ENCODE peak calls at places on chromosome 15, in ten cellular contexts. F is A549, H is GM12865, R is RWPE2, N is hepatocyte, Y is neural progenitor cell, L is GM23338, K is GM06990, M is heart right ventricle, D is NB4. W is an unnamed sample.

GRCh38 chr15:85329561-85330421 is 50.6 kb upstream of the AKAP13 start:
- DNase-seq in H (peak; percentile 95), L (no peak), M (no peak), N (peak; percentile 42), Y (no peak), K (peak; percentile 79), R (no peak), F (peak; percentile 44), D (peak; percentile 77), W (peak; percentile 65)

GRCh38 chr15:65212097-65212496 is 824 bp upstream of the CILP start:
- DNase-seq in M (no peak), H (peak; percentile 66), R (no peak), F (peak; percentile 54), L (peak; percentile 80), N (peak; percentile 45), K (peak; percentile 24), Y (peak; percentile 57), D (peak; percentile 68), W (no peak)

GRCh38 chr15:69729167-69729748 is 276.6 kb downstream of the RPLP1 start:
- DNase-seq in H (peak; percentile 62), N (peak; percentile 27), K (no peak), L (peak; percentile 70), D (peak; percentile 53), F (no peak), M (peak; percentile 17), Y (peak; percentile 49), R (no peak), W (peak; percentile 40)

GRCh38 chr15:56168394-56168793 is 75.3 kb downstream of the RFX7 start:
- DNase-seq in L (no peak), M (no peak), F (no peak), Y (no peak), D (no peak), K (no peak), H (no peak), N (no peak), R (no peak), W (peak; percentile 8)

GRCh38 chr15:66830358-66830757 is 128.3 kb downstream of the SMAD6 start:
- DNase-seq in Y (no peak), K (no peak), H (no peak), M (peak; percentile 70), D (peak; percentile 19), N (no peak), F (peak; percentile 32), L (no peak), R (peak; percentile 78), W (peak; percentile 66)

GRCh38 chr15:63587527-63587926 is 9.7 kb upstream of the FBXL22 start:
- DNase-seq in N (peak; percentile 29), H (no peak), R (no peak), Y (no peak), F (peak; percentile 58), D (no peak), M (no peak), K (no peak), L (no peak), W (no peak)

GRCh38 chr15:43046484-43046883 is 59.4 kb downstream of the UBR1 start:
- DNase-seq in Y (no peak), K (no peak), H (no peak), L (no peak), R (no peak), M (no peak), F (no peak), N (no peak), D (no peak), W (no peak)

GRCh38 chr15:77493324-77493907 is 72.7 kb downstream of the HMG20A start:
- DNase-seq in R (no peak), F (no peak), N (no peak), Y (no peak), K (no peak), M (no peak), L (no peak), H (peak; percentile 35), D (peak; percentile 80), W (no peak)

GRCh38 chr15:100284191-100284590 is 57.6 kb downstream of the ADAMTS17 start:
- DNase-seq in Y (no peak), K (no peak), R (peak; percentile 76), D (no peak), H (no peak), N (no peak), L (no peak), F (no peak), M (no peak), W (no peak)

GRCh38 chr15:56918907-56919707 is 663 bp downstream of the TCF12 start:
- DNase-seq in H (peak; percentile 89), L (peak; percentile 77), Y (peak; percentile 87), N (peak; percentile 76), K (peak; percentile 85), M (peak; percentile 36), F (peak; percentile 75), R (peak; percentile 78), D (peak; percentile 79), W (peak; percentile 67)

GRCh38 chr15:54820811-54821210 is 375.9 kb downstream of the RSL24D1 start:
- DNase-seq in D (no peak), F (no peak), Y (no peak), H (no peak), L (no peak), K (no peak), R (no peak), M (peak; percentile 5), N (no peak), W (no peak)

GRCh38 chr15:81211376-81211775 is 14.7 kb downstream of the IL16 start:
- DNase-seq in H (no peak), L (no peak), Y (no peak), K (no peak), F (no peak), R (no peak), N (no peak), M (no peak), D (no peak), W (no peak)

GRCh38 chr15:58608129-58608590 is 141.3 kb downstream of the ADAM10 start:
- DNase-seq in D (no peak), M (no peak), K (no peak), R (no peak), H (no peak), Y (no peak), N (no peak), L (no peak), F (no peak), W (peak; percentile 62)
- TF ChIP-seq CTCF in D (no peak), M (no peak), K (no peak), R (no peak), H (no peak), Y (no peak), N (no peak), L (no peak), F (no peak), W (no peak)

GRCh38 chr15:89406218-89406716 is 71.6 kb upstream of the POLG start:
- DNase-seq in Y (peak; percentile 30), L (no peak), F (no peak), N (no peak), D (no peak), H (no peak), R (no peak), K (no peak), M (no peak), W (no peak)
- H3K4me3 ChIP-seq in Y (no peak overlapping the region), L (peak overlapping the region; percentile 45), F (no peak overlapping the region), N (no peak overlapping the region), D (no peak overlapping the region), H (no peak overlapping the region), R (no peak overlapping the region), K (no peak overlapping the region), M (no peak overlapping the region), W (peak overlapping the region; percentile 35)

DNA sequence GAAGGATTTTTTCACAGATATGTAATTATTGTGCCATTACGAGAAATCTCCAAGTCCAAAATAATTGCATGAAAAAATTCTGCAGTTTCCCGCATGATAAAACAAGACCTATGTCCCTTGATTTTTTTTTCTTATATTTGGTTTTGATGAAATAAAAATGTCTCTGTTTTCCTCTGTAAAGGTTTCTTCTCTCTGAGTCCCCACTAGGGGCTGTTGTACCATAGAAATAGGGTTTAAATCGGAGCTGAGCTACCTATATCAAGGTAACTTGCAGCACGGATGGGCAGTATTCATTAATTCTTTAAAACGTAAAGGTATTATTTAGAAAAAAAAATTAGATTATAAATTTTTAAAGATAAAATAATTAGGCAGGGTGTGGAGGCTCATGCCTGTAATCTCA is 66.6 kb upstream of the IGF1R start:
- DNase-seq in D (no peak), F (no peak), R (no peak), N (no peak), K (no peak), L (peak; percentile 72), H (no peak), Y (no peak), M (no peak), W (no peak)
- TF ChIP-seq CTCF in D (peak; percentile 11), F (peak; percentile 25), R (peak; percentile 85), N (peak; percentile 32), K (peak; percentile 1), L (peak; percentile 41), H (no peak), Y (peak; percentile 47), M (no peak), W (no peak)

GRCh38 chr15:71747128-71748083 is 62.9 kb upstream of the NR2E3 start:
- DNase-seq in M (no peak), H (no peak), F (peak; percentile 98), K (no peak), Y (no peak), L (no peak), D (peak; percentile 16), N (peak; percentile 60), R (no peak), W (peak; percentile 39)
- H3K4me3 ChIP-seq in M (no peak overlapping the region), H (no peak overlapping the region), F (peak overlapping the region; percentile 25), K (no peak overlapping the region), Y (no peak overlapping the region), L (no peak overlapping the region), D (no peak overlapping the region), N (no peak overlapping the region), R (no peak overlapping the region), W (no peak overlapping the region)

DNA sequence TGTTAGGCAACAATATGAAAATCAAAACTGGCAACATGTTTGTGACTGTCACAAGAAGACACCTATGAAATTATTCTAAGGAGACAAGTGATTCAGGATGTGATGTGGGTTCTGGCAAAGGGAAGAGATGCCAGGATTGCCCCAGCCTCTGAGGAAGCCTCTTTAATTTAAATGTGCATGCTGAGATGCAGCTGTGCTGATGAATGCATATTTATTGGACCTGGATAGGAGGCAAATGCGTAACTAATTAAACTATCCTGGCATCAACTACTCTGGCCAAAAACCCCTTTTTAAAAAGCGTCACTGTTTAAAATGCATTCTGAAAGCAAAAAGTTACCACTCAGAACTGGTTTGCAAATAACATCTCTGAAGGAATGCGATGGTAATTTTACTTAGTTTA is 176.5 kb upstream of the DPH6 start:
- DNase-seq in H (no peak), M (no peak), Y (no peak), N (no peak), L (no peak), D (no peak), K (no peak), F (no peak), R (no peak), W (no peak)
- TF ChIP-seq CTCF in H (no peak), M (no peak), Y (no peak), N (no peak), L (no peak), D (no peak), K (no peak), F (no peak), R (no peak), W (no peak)

GRCh38 chr15:61835029-61835428 is 225.2 kb downstream of the VPS13C start:
- DNase-seq in M (no peak), F (no peak), H (no peak), N (no peak), K (no peak), D (no peak), R (no peak), L (no peak), Y (no peak), W (no peak)
- H3K4me3 ChIP-seq in M (no peak overlapping the region), F (peak overlapping the region; percentile 1), H (no peak overlapping the region), N (no peak overlapping the region), K (no peak overlapping the region), D (no peak overlapping the region), R (no peak overlapping the region), L (no peak overlapping the region), Y (no peak overlapping the region), W (no peak overlapping the region)

GRCh38 chr15:74307827-74308642 is 59.4 kb downstream of the CYP11A1 start:
- DNase-seq in N (peak; percentile 70), M (peak; percentile 66), H (peak; percentile 69), K (no peak), R (no peak), D (peak; percentile 71), F (peak; percentile 61), Y (peak; percentile 87), L (peak; percentile 82), W (peak; percentile 78)
- TF ChIP-seq CTCF in N (peak; percentile 77), M (peak; percentile 75), H (peak; percentile 81), K (peak; percentile 85), R (peak; percentile 97), D (peak; percentile 74), F (peak; percentile 67), Y (peak; percentile 69), L (peak; percentile 90), W (peak; percentile 92)

W was measured in fibroblast of the aortic adventitia.